ENCODE peak calls at places on chromosomes 2 and 18, in seven cellular contexts. R, U, Q, A, N, B and K are unnamed samples.

GRCh38 chr2:169828141-169828811 is 1.0 kb downstream of the UBR3 start:
- DNase-seq in N (peak), B (peak), A (peak), U (no peak), Q (peak), R (peak), K (peak)

GRCh38 chr2:227793148-227793722 is 20.4 kb upstream of the CCL20 start:
- DNase-seq in B (no peak), R (no peak), U (no peak), N (no peak), Q (no peak), A (no peak), K (no peak)

GRCh38 chr18:74213429-74213828 is 65.1 kb downstream of the TIMM21 start:
- DNase-seq in Q (no peak), A (no peak), U (no peak), B (no peak), N (no peak), R (no peak), K (no peak)

GRCh38 chr2:175811966-175812365 is 190.1 kb downstream of the LNPK start:
- DNase-seq in R (no peak), U (no peak), A (no peak), N (no peak), Q (no peak), B (no peak), K (no peak)

GRCh38 chr2:187978341-187978740 is 313.3 kb upstream of the GULP1 start:
- DNase-seq in Q (no peak), N (no peak), R (no peak), A (no peak), B (no peak), U (no peak), K (no peak)

GRCh38 chr18:53457068-53457467 is 767.4 kb downstream of the MBD2 start:
- DNase-seq in B (no peak), R (no peak), N (no peak), A (no peak), U (peak), Q (no peak), K (no peak)

GRCh38 chr2:7697052-7697451 is 779.8 kb downstream of the RNF144A start:
- DNase-seq in N (no peak), B (no peak), U (no peak), Q (no peak), A (no peak), R (no peak), K (no peak)

GRCh38 chr2:86372641-86373502 is 35.4 kb upstream of the REEP1 start:
- DNase-seq in N (no peak), R (peak), B (no peak), U (peak), A (no peak), Q (no peak), K (no peak)

GRCh38 chr18:33277431-33277830 is 163.1 kb downstream of the CCDC178 start:
- DNase-seq in N (no peak), U (no peak), B (no peak), R (no peak), Q (no peak), A (no peak), K (no peak)

GRCh38 chr2:222303828-222304736 is 5.3 kb upstream of the PAX3 start:
- DNase-seq in Q (no peak), N (no peak), R (no peak), B (no peak), A (no peak), U (no peak), K (no peak)

GRCh38 chr2:234289789-234290188 is 207.1 kb downstream of the ARL4C start:
- DNase-seq in Q (no peak), N (peak), R (no peak), U (peak), B (no peak), A (peak), K (peak)